ENCODE peak calls at places on chromosomes 5 and 9, in ten cellular contexts. One of them, this sample, is unnamed.

GRCh38 chr5:123035950-123036390 is 555 bp downstream of the PPIC start:
- DNase-seq in right lobe of liver: peak; percentile 77
- DNase-seq in left ventricle myocardium inferior: peak; percentile 53
- DNase-seq in CD4-positive, CD25-positive, alpha-beta regulatory T cell: no peak
- DNase-seq in SK-N-SH: peak; percentile 79
- DNase-seq in CD4-positive, alpha-beta T cell: no peak
- DNase-seq in fibroblast of lung: peak; percentile 56
- DNase-seq in uterus: peak; percentile 47
- DNase-seq in stomach: peak; percentile 63
- DNase-seq in heart left ventricle: peak; percentile 81
- DNase-seq in this sample: peak; percentile 58

GRCh38 chr5:40235471-40235870 is 444.2 kb upstream of the PTGER4 start:
- DNase-seq in right lobe of liver: no peak
- DNase-seq in left ventricle myocardium inferior: no peak
- DNase-seq in CD4-positive, CD25-positive, alpha-beta regulatory T cell: no peak
- DNase-seq in SK-N-SH: no peak
- DNase-seq in CD4-positive, alpha-beta T cell: no peak
- DNase-seq in fibroblast of lung: no peak
- DNase-seq in uterus: no peak
- DNase-seq in stomach: no peak
- DNase-seq in heart left ventricle: no peak
- DNase-seq in this sample: no peak

GRCh38 chr5:133205649-133206048 is 153.8 kb downstream of the HSPA4 start:
- DNase-seq in right lobe of liver: no peak
- DNase-seq in left ventricle myocardium inferior: no peak
- DNase-seq in CD4-positive, CD25-positive, alpha-beta regulatory T cell: no peak
- DNase-seq in SK-N-SH: no peak
- DNase-seq in CD4-positive, alpha-beta T cell: no peak
- DNase-seq in fibroblast of lung: no peak
- DNase-seq in uterus: no peak
- DNase-seq in stomach: no peak
- DNase-seq in heart left ventricle: no peak
- DNase-seq in this sample: no peak

GRCh38 chr5:57172466-57172961 is 1.3 kb upstream of the GPBP1 start:
- DNase-seq in right lobe of liver: no peak
- DNase-seq in left ventricle myocardium inferior: no peak
- DNase-seq in CD4-positive, CD25-positive, alpha-beta regulatory T cell: no peak
- DNase-seq in SK-N-SH: peak; percentile 43
- DNase-seq in CD4-positive, alpha-beta T cell: no peak
- DNase-seq in fibroblast of lung: peak; percentile 21
- DNase-seq in uterus: no peak
- DNase-seq in stomach: no peak
- DNase-seq in heart left ventricle: no peak
- DNase-seq in this sample: no peak

GRCh38 chr5:132259061-132259851 is 1.8 kb downstream of the PDLIM4 start:
- DNase-seq in right lobe of liver: peak; percentile 39
- DNase-seq in left ventricle myocardium inferior: peak; percentile 69
- DNase-seq in CD4-positive, CD25-positive, alpha-beta regulatory T cell: no peak
- DNase-seq in SK-N-SH: peak; percentile 87
- DNase-seq in CD4-positive, alpha-beta T cell: no peak
- DNase-seq in fibroblast of lung: peak; percentile 94
- DNase-seq in uterus: peak; percentile 76
- DNase-seq in stomach: peak; percentile 16
- DNase-seq in heart left ventricle: peak; percentile 78
- DNase-seq in this sample: peak; percentile 56

GRCh38 chr9:69155341-69156030 is 18.6 kb upstream of the TJP2 start:
- DNase-seq in right lobe of liver: no peak
- DNase-seq in left ventricle myocardium inferior: no peak
- DNase-seq in CD4-positive, CD25-positive, alpha-beta regulatory T cell: no peak
- DNase-seq in SK-N-SH: no peak
- DNase-seq in CD4-positive, alpha-beta T cell: no peak
- DNase-seq in fibroblast of lung: no peak
- DNase-seq in uterus: no peak
- DNase-seq in stomach: no peak
- DNase-seq in heart left ventricle: no peak
- DNase-seq in this sample: no peak

GRCh38 chr9:91711755-91712591 is 238.1 kb downstream of the ROR2 start:
- DNase-seq in right lobe of liver: no peak
- DNase-seq in left ventricle myocardium inferior: no peak
- DNase-seq in CD4-positive, CD25-positive, alpha-beta regulatory T cell: peak; percentile 80
- DNase-seq in SK-N-SH: no peak
- DNase-seq in CD4-positive, alpha-beta T cell: no peak
- DNase-seq in fibroblast of lung: peak; percentile 72
- DNase-seq in uterus: no peak
- DNase-seq in stomach: no peak
- DNase-seq in heart left ventricle: no peak
- DNase-seq in this sample: peak; percentile 56

GRCh38 chr9:88322906-88323566 is 65.2 kb upstream of the SPIN1 start:
- DNase-seq in right lobe of liver: no peak
- DNase-seq in left ventricle myocardium inferior: no peak
- DNase-seq in CD4-positive, CD25-positive, alpha-beta regulatory T cell: peak; percentile 88
- DNase-seq in SK-N-SH: no peak
- DNase-seq in CD4-positive, alpha-beta T cell: peak; percentile 41
- DNase-seq in fibroblast of lung: peak; percentile 81
- DNase-seq in uterus: no peak
- DNase-seq in stomach: no peak
- DNase-seq in heart left ventricle: no peak
- DNase-seq in this sample: peak; percentile 26

GRCh38 chr5:126007841-126008240 is 415.4 kb upstream of the GRAMD2B start:
- DNase-seq in right lobe of liver: no peak
- DNase-seq in left ventricle myocardium inferior: no peak
- DNase-seq in CD4-positive, CD25-positive, alpha-beta regulatory T cell: no peak
- DNase-seq in SK-N-SH: no peak
- DNase-seq in CD4-positive, alpha-beta T cell: no peak
- DNase-seq in fibroblast of lung: peak; percentile 77
- DNase-seq in uterus: no peak
- DNase-seq in stomach: no peak
- DNase-seq in heart left ventricle: no peak
- DNase-seq in this sample: no peak

GRCh38 chr5:103454774-103455173 is 107.8 kb downstream of the NUDT12 start:
- DNase-seq in right lobe of liver: no peak
- DNase-seq in left ventricle myocardium inferior: no peak
- DNase-seq in CD4-positive, CD25-positive, alpha-beta regulatory T cell: no peak
- DNase-seq in SK-N-SH: no peak
- DNase-seq in CD4-positive, alpha-beta T cell: no peak
- DNase-seq in fibroblast of lung: no peak
- DNase-seq in uterus: no peak
- DNase-seq in stomach: no peak
- DNase-seq in heart left ventricle: no peak
- DNase-seq in this sample: no peak
- H3K9me3 ChIP-seq in right lobe of liver: no peaks in the 10 kb centered on the region
- H3K9me3 ChIP-seq in left ventricle myocardium inferior: no peaks in the 10 kb centered on the region
- H3K9me3 ChIP-seq in CD4-positive, CD25-positive, alpha-beta regulatory T cell: no peaks in the 10 kb centered on the region
- H3K9me3 ChIP-seq in SK-N-SH: no peaks in the 10 kb centered on the region
- H3K9me3 ChIP-seq in CD4-positive, alpha-beta T cell: no peaks in the 10 kb centered on the region
- H3K9me3 ChIP-seq in fibroblast of lung: no peaks in the 10 kb centered on the region
- H3K9me3 ChIP-seq in uterus: no peaks in the 10 kb centered on the region
- H3K9me3 ChIP-seq in stomach: no peaks in the 10 kb centered on the region
- H3K9me3 ChIP-seq in heart left ventricle: no peaks in the 10 kb centered on the region
- H3K9me3 ChIP-seq in this sample: no peaks in the 10 kb centered on the region

GRCh38 chr9:10961883-10962282 is 349.1 kb upstream of the PTPRD start:
- DNase-seq in right lobe of liver: no peak
- DNase-seq in left ventricle myocardium inferior: no peak
- DNase-seq in CD4-positive, CD25-positive, alpha-beta regulatory T cell: no peak
- DNase-seq in SK-N-SH: no peak
- DNase-seq in CD4-positive, alpha-beta T cell: no peak
- DNase-seq in fibroblast of lung: no peak
- DNase-seq in uterus: no peak
- DNase-seq in stomach: no peak
- DNase-seq in heart left ventricle: no peak
- DNase-seq in this sample: no peak

DNA sequence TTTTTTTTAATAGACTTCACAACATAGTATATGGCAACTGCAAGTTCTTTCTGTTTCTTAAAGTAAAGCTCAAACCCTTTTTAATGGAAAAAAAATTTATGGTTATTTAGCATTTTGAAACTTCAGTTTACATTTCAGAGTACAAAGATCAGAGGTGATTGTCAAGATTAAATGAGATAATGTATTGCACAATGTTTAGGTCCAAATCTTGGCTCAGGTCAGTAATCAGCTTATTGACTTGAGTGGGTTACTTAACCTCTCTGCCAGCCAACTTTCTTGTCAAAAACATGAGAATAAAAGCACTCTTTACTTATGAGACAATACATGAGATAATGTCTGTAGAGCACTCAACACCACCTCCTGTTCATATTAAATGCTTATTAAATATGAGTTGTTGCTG is 345.1 kb upstream of the PTPRD start:
- DNase-seq in right lobe of liver: no peak
- DNase-seq in left ventricle myocardium inferior: no peak
- DNase-seq in CD4-positive, CD25-positive, alpha-beta regulatory T cell: no peak
- DNase-seq in SK-N-SH: no peak
- DNase-seq in CD4-positive, alpha-beta T cell: no peak
- DNase-seq in fibroblast of lung: no peak
- DNase-seq in uterus: no peak
- DNase-seq in stomach: no peak
- DNase-seq in heart left ventricle: no peak
- DNase-seq in this sample: no peak
- H3K9me3 ChIP-seq in right lobe of liver: no peaks in the 10 kb centered on the region
- H3K9me3 ChIP-seq in left ventricle myocardium inferior: peaks cover 15% of the 10 kb centered on the region
- H3K9me3 ChIP-seq in CD4-positive, CD25-positive, alpha-beta regulatory T cell: peaks cover 2% of the 10 kb centered on the region
- H3K9me3 ChIP-seq in SK-N-SH: no peaks in the 10 kb centered on the region
- H3K9me3 ChIP-seq in CD4-positive, alpha-beta T cell: peaks cover 3% of the 10 kb centered on the region
- H3K9me3 ChIP-seq in fibroblast of lung: no peaks in the 10 kb centered on the region
- H3K9me3 ChIP-seq in uterus: no peaks in the 10 kb centered on the region
- H3K9me3 ChIP-seq in stomach: no peaks in the 10 kb centered on the region
- H3K9me3 ChIP-seq in heart left ventricle: no peaks in the 10 kb centered on the region
- H3K9me3 ChIP-seq in this sample: no peaks in the 10 kb centered on the region

GRCh38 chr9:137351781-137352501 is 49.9 kb upstream of the NRARP start:
- DNase-seq in right lobe of liver: no peak
- DNase-seq in left ventricle myocardium inferior: no peak
- DNase-seq in CD4-positive, CD25-positive, alpha-beta regulatory T cell: no peak
- DNase-seq in SK-N-SH: no peak
- DNase-seq in CD4-positive, alpha-beta T cell: no peak
- DNase-seq in fibroblast of lung: no peak
- DNase-seq in uterus: no peak
- DNase-seq in stomach: peak; percentile 22
- DNase-seq in heart left ventricle: no peak
- DNase-seq in this sample: no peak
- H3K9me3 ChIP-seq in right lobe of liver: no peaks in the 10 kb centered on the region
- H3K9me3 ChIP-seq in left ventricle myocardium inferior: peaks cover 10% of the 10 kb centered on the region
- H3K9me3 ChIP-seq in CD4-positive, CD25-positive, alpha-beta regulatory T cell: no peaks in the 10 kb centered on the region
- H3K9me3 ChIP-seq in SK-N-SH: no peaks in the 10 kb centered on the region
- H3K9me3 ChIP-seq in CD4-positive, alpha-beta T cell: peaks cover 3% of the 10 kb centered on the region
- H3K9me3 ChIP-seq in fibroblast of lung: peaks cover 3% of the 10 kb centered on the region
- H3K9me3 ChIP-seq in uterus: no peaks in the 10 kb centered on the region
- H3K9me3 ChIP-seq in stomach: peaks cover 3% of the 10 kb centered on the region
- H3K9me3 ChIP-seq in heart left ventricle: peaks cover 1% of the 10 kb centered on the region
- H3K9me3 ChIP-seq in this sample: peaks cover 2% of the 10 kb centered on the region

GRCh38 chr5:32651638-32652037 is 59.5 kb upstream of the NPR3 start:
- DNase-seq in right lobe of liver: no peak
- DNase-seq in left ventricle myocardium inferior: no peak
- DNase-seq in CD4-positive, CD25-positive, alpha-beta regulatory T cell: no peak
- DNase-seq in SK-N-SH: no peak
- DNase-seq in CD4-positive, alpha-beta T cell: no peak
- DNase-seq in fibroblast of lung: peak; percentile 4
- DNase-seq in uterus: no peak
- DNase-seq in stomach: no peak
- DNase-seq in heart left ventricle: no peak
- DNase-seq in this sample: no peak

GRCh38 chr5:32654427-32654826 is 56.7 kb upstream of the NPR3 start:
- DNase-seq in right lobe of liver: no peak
- DNase-seq in left ventricle myocardium inferior: no peak
- DNase-seq in CD4-positive, CD25-positive, alpha-beta regulatory T cell: no peak
- DNase-seq in SK-N-SH: no peak
- DNase-seq in CD4-positive, alpha-beta T cell: no peak
- DNase-seq in fibroblast of lung: no peak
- DNase-seq in uterus: no peak
- DNase-seq in stomach: no peak
- DNase-seq in heart left ventricle: no peak
- DNase-seq in this sample: no peak

GRCh38 chr5:32646570-32646969 is 61.2 kb downstream of the SUB1 start:
- DNase-seq in right lobe of liver: no peak
- DNase-seq in left ventricle myocardium inferior: no peak
- DNase-seq in CD4-positive, CD25-positive, alpha-beta regulatory T cell: no peak
- DNase-seq in SK-N-SH: no peak
- DNase-seq in CD4-positive, alpha-beta T cell: no peak
- DNase-seq in fibroblast of lung: no peak
- DNase-seq in uterus: no peak
- DNase-seq in stomach: no peak
- DNase-seq in heart left ventricle: no peak
- DNase-seq in this sample: no peak

GRCh38 chr5:32645246-32645645 is 59.9 kb downstream of the SUB1 start:
- DNase-seq in right lobe of liver: no peak
- DNase-seq in left ventricle myocardium inferior: no peak
- DNase-seq in CD4-positive, CD25-positive, alpha-beta regulatory T cell: no peak
- DNase-seq in SK-N-SH: no peak
- DNase-seq in CD4-positive, alpha-beta T cell: no peak
- DNase-seq in fibroblast of lung: peak; percentile 12
- DNase-seq in uterus: no peak
- DNase-seq in stomach: no peak
- DNase-seq in heart left ventricle: no peak
- DNase-seq in this sample: no peak

DNA sequence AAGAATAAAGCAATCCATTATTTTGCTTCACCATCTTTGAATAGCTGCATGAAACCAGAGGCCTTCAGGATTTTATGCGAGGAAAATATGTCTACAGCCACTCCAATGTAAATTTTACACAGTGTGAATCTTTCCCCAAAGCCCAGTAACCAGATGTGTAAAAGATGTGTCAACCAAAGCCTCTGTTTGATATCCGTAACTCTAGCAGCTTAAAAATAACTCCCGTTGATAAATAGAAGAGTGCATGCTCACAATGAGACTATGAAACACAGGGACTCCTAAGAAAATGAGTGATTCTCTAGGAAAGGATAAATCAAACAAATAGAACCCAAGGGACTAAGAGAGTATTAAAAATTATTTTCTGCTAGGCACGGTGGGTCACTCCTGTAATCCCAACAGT is 60.0 kb upstream of the NPR3 start:
- DNase-seq in right lobe of liver: no peak
- DNase-seq in left ventricle myocardium inferior: no peak
- DNase-seq in CD4-positive, CD25-positive, alpha-beta regulatory T cell: no peak
- DNase-seq in SK-N-SH: no peak
- DNase-seq in CD4-positive, alpha-beta T cell: no peak
- DNase-seq in fibroblast of lung: no peak
- DNase-seq in uterus: no peak
- DNase-seq in stomach: no peak
- DNase-seq in heart left ventricle: no peak
- DNase-seq in this sample: no peak
- H3K9me3 ChIP-seq in right lobe of liver: no peaks in the 10 kb centered on the region
- H3K9me3 ChIP-seq in left ventricle myocardium inferior: no peaks in the 10 kb centered on the region
- H3K9me3 ChIP-seq in CD4-positive, CD25-positive, alpha-beta regulatory T cell: no peaks in the 10 kb centered on the region
- H3K9me3 ChIP-seq in SK-N-SH: no peaks in the 10 kb centered on the region
- H3K9me3 ChIP-seq in CD4-positive, alpha-beta T cell: no peaks in the 10 kb centered on the region
- H3K9me3 ChIP-seq in fibroblast of lung: no peaks in the 10 kb centered on the region
- H3K9me3 ChIP-seq in uterus: no peaks in the 10 kb centered on the region
- H3K9me3 ChIP-seq in stomach: peaks cover 5% of the 10 kb centered on the region
- H3K9me3 ChIP-seq in heart left ventricle: no peaks in the 10 kb centered on the region
- H3K9me3 ChIP-seq in this sample: no peaks in the 10 kb centered on the region

DNA sequence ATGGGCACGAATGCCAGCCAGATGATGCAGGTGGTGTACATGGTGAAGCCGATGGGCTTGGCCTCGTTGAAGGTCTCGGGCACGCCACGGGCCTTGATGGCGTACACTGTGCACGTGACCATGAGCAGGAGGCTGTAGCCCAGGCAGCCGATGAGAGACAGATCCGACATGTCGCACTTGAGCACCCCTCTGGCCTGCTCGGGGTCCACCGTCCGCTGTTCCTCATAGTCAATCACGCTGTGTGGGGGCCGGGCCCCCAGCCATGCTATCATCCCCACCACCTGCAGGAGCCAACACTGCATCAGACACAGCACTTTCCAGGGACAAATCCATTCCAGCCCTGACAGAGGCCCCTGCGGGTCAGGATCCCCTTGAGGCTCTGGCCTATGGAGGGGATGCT is 12.2 kb downstream of the GRM6 start:
- DNase-seq in right lobe of liver: no peak
- DNase-seq in left ventricle myocardium inferior: no peak
- DNase-seq in CD4-positive, CD25-positive, alpha-beta regulatory T cell: no peak
- DNase-seq in SK-N-SH: no peak
- DNase-seq in CD4-positive, alpha-beta T cell: no peak
- DNase-seq in fibroblast of lung: no peak
- DNase-seq in uterus: no peak
- DNase-seq in stomach: no peak
- DNase-seq in heart left ventricle: no peak
- DNase-seq in this sample: no peak
- H3K9me3 ChIP-seq in right lobe of liver: peaks cover 3% of the 10 kb centered on the region
- H3K9me3 ChIP-seq in left ventricle myocardium inferior: peaks cover 98% of the 10 kb centered on the region
- H3K9me3 ChIP-seq in CD4-positive, CD25-positive, alpha-beta regulatory T cell: peaks cover 14% of the 10 kb centered on the region
- H3K9me3 ChIP-seq in SK-N-SH: no peaks in the 10 kb centered on the region
- H3K9me3 ChIP-seq in CD4-positive, alpha-beta T cell: peaks cover 13% of the 10 kb centered on the region
- H3K9me3 ChIP-seq in fibroblast of lung: no peaks in the 10 kb centered on the region
- H3K9me3 ChIP-seq in uterus: no peaks in the 10 kb centered on the region
- H3K9me3 ChIP-seq in stomach: peaks cover 84% of the 10 kb centered on the region
- H3K9me3 ChIP-seq in heart left ventricle: peaks cover 76% of the 10 kb centered on the region
- H3K9me3 ChIP-seq in this sample: peaks cover 77% of the 10 kb centered on the region

This sample was measured in transverse colon.